ENCODE peak calls at places on chromosomes 6 and 20, in eight cellular contexts. K, J, V, H, O, L, Y and I are unnamed samples.
A peak's percentile ranks its signal among the peaks of the same experiment; 100 is the strongest.

GRCh38 chr6:108526739-108527174 is 34.0 kb upstream of the FOXO3 start:
- DNase-seq in Y (no peak), K (peak; percentile 19), O (peak; percentile 18), J (no peak), L (no peak), V (peak; percentile 58), H (peak; percentile 45), I (no peak)

GRCh38 chr6:80197474-80197873 is 91.0 kb downstream of the BCKDHB start:
- DNase-seq in H (no peak), J (no peak), O (peak; percentile 25), V (no peak), L (no peak), Y (no peak), K (no peak), I (no peak)

GRCh38 chr6:135030056-135030473 is 24.6 kb downstream of the HBS1L start:
- DNase-seq in L (no peak), O (no peak), J (no peak), H (no peak), Y (no peak), K (peak; percentile 85), V (no peak), I (no peak)

GRCh38 chr20:32360333-32360634 is 2.2 kb downstream of the ASXL1 start:
- DNase-seq in Y (peak; percentile 10), L (no peak), K (no peak), J (no peak), V (no peak), O (no peak), H (no peak), I (no peak)

GRCh38 chr20:48411265-48411664 is 416.5 kb downstream of the PREX1 start:
- DNase-seq in Y (no peak), K (no peak), O (no peak), V (no peak), L (no peak), H (no peak), J (no peak), I (no peak)

GRCh38 chr6:35052694-35053565 is 88.2 kb downstream of the TCP11 start:
- DNase-seq in O (no peak), H (no peak), J (no peak), Y (no peak), V (no peak), L (no peak), K (no peak), I (no peak)

GRCh38 chr6:135812085-135812526 is 39.4 kb upstream of the PDE7B start:
- DNase-seq in J (peak; percentile 24), H (no peak), O (peak; percentile 84), Y (no peak), L (no peak), V (peak; percentile 46), K (no peak), I (no peak)

GRCh38 chr20:24781061-24781980 is 167.7 kb upstream of the CST7 start:
- DNase-seq in O (peak; percentile 66), V (peak; percentile 68), H (no peak), L (peak; percentile 61), Y (peak; percentile 44), J (no peak), K (no peak), I (no peak)

GRCh38 chr6:87029711-87030314 is 65.1 kb downstream of the CGA start:
- DNase-seq in L (peak; percentile 37), V (peak; percentile 53), Y (no peak), K (peak; percentile 26), J (no peak), O (peak; percentile 41), H (peak; percentile 68), I (no peak)

GRCh38 chr20:2750343-2751251 is 49.8 kb downstream of the CPXM1 start:
- DNase-seq in Y (no peak), J (no peak), K (peak; percentile 14), H (no peak), O (no peak), V (peak; percentile 44), L (no peak), I (peak; percentile 15)

GRCh38 chr6:25511386-25511785 is 140.6 kb upstream of the SCGN start:
- DNase-seq in L (no peak), O (no peak), J (no peak), V (peak; percentile 54), H (no peak), K (no peak), Y (no peak), I (no peak)

GRCh38 chr6:157715766-157716171 is 107.3 kb upstream of the SNX9 start:
- DNase-seq in L (no peak), Y (no peak), J (peak; percentile 61), K (no peak), H (no peak), O (no peak), V (no peak), I (no peak)